ENCODE peak calls at places on chromosomes 12 and 14, in six cellular contexts. One of them, this sample, is unnamed. For H3K27me3 and H3K4me1, the result is how much of the 10 kb centered on the place peaks cover.

GRCh38 chr14:55838529-55839052 is 258.6 kb downstream of the KTN1 start:
- DNase-seq in mammary epithelial cell: no peak
- DNase-seq in CD8-positive, alpha-beta memory T cell: no peak
- DNase-seq in fibroblast of lung: peak
- DNase-seq in lung: no peak
- DNase-seq in right cardiac atrium: no peak
- DNase-seq in this sample: no peak

GRCh38 chr12:132838464-132839080 is 9.9 kb upstream of the GOLGA3 start:
- DNase-seq in mammary epithelial cell: no peak
- DNase-seq in CD8-positive, alpha-beta memory T cell: no peak
- DNase-seq in fibroblast of lung: no peak
- DNase-seq in lung: no peak
- DNase-seq in right cardiac atrium: peak
- DNase-seq in this sample: no peak

GRCh38 chr14:21711360-21711961 is 37.8 kb upstream of the OR4E1 start:
- DNase-seq in mammary epithelial cell: peak
- DNase-seq in CD8-positive, alpha-beta memory T cell: no peak
- DNase-seq in fibroblast of lung: peak
- DNase-seq in lung: no peak
- DNase-seq in right cardiac atrium: no peak
- DNase-seq in this sample: no peak

GRCh38 chr12:52806821-52807543 is 6.9 kb downstream of the KRT4 start:
- DNase-seq in mammary epithelial cell: no peak
- DNase-seq in CD8-positive, alpha-beta memory T cell: no peak
- DNase-seq in fibroblast of lung: no peak
- DNase-seq in lung: no peak
- DNase-seq in right cardiac atrium: no peak
- DNase-seq in this sample: no peak

GRCh38 chr12:73390256-73390655 is 1118.1 kb downstream of the TRHDE start:
- DNase-seq in mammary epithelial cell: no peak
- DNase-seq in CD8-positive, alpha-beta memory T cell: no peak
- DNase-seq in fibroblast of lung: no peak
- DNase-seq in lung: no peak
- DNase-seq in right cardiac atrium: no peak
- DNase-seq in this sample: no peak

GRCh38 chr14:60933920-60934655 is 46.8 kb downstream of the TRMT5 start:
- DNase-seq in mammary epithelial cell: no peak
- DNase-seq in CD8-positive, alpha-beta memory T cell: no peak
- DNase-seq in fibroblast of lung: no peak
- DNase-seq in lung: no peak
- DNase-seq in right cardiac atrium: no peak
- DNase-seq in this sample: no peak

GRCh38 chr14:28101992-28102391 is 664.6 kb upstream of the FOXG1 start:
- DNase-seq in mammary epithelial cell: no peak
- DNase-seq in CD8-positive, alpha-beta memory T cell: no peak
- DNase-seq in fibroblast of lung: no peak
- DNase-seq in lung: no peak
- DNase-seq in right cardiac atrium: no peak
- DNase-seq in this sample: no peak

GRCh38 chr12:62522984-62523383 is 56.4 kb downstream of the MON2 start:
- DNase-seq in mammary epithelial cell: no peak
- DNase-seq in CD8-positive, alpha-beta memory T cell: no peak
- DNase-seq in fibroblast of lung: no peak
- DNase-seq in lung: no peak
- DNase-seq in right cardiac atrium: no peak
- DNase-seq in this sample: no peak

GRCh38 chr14:31934767-31935266 is 142.3 kb upstream of the ARHGAP5 start:
- DNase-seq in mammary epithelial cell: peak
- DNase-seq in CD8-positive, alpha-beta memory T cell: no peak
- DNase-seq in fibroblast of lung: peak
- DNase-seq in lung: no peak
- DNase-seq in right cardiac atrium: peak
- DNase-seq in this sample: no peak

GRCh38 chr12:49098035-49098451 is 3.4 kb upstream of the DHH start:
- DNase-seq in mammary epithelial cell: no peak
- DNase-seq in CD8-positive, alpha-beta memory T cell: peak
- DNase-seq in fibroblast of lung: peak
- DNase-seq in lung: peak
- DNase-seq in right cardiac atrium: peak
- DNase-seq in this sample: peak

GRCh38 chr14:37090026-37090425 is 82.4 kb downstream of the SLC25A21 start:
- DNase-seq in mammary epithelial cell: no peak
- DNase-seq in CD8-positive, alpha-beta memory T cell: no peak
- DNase-seq in fibroblast of lung: no peak
- DNase-seq in lung: no peak
- DNase-seq in right cardiac atrium: no peak
- DNase-seq in this sample: no peak

GRCh38 chr12:55637467-55637866 is 775 bp downstream of the OR10P1 start:
- DNase-seq in mammary epithelial cell: no peak
- DNase-seq in CD8-positive, alpha-beta memory T cell: no peak
- DNase-seq in fibroblast of lung: no peak
- DNase-seq in lung: no peak
- DNase-seq in right cardiac atrium: no peak
- DNase-seq in this sample: no peak

GRCh38 chr14:90368946-90369721 is 27.7 kb upstream of the CALM1 start:
- DNase-seq in mammary epithelial cell: peak
- DNase-seq in CD8-positive, alpha-beta memory T cell: no peak
- DNase-seq in fibroblast of lung: peak
- DNase-seq in lung: no peak
- DNase-seq in right cardiac atrium: no peak
- DNase-seq in this sample: no peak

GRCh38 chr12:122827258-122827657 is 8.0 kb upstream of the HIP1R start:
- DNase-seq in mammary epithelial cell: no peak
- DNase-seq in CD8-positive, alpha-beta memory T cell: no peak
- DNase-seq in fibroblast of lung: no peak
- DNase-seq in lung: no peak
- DNase-seq in right cardiac atrium: no peak
- DNase-seq in this sample: no peak

GRCh38 chr12:117645473-117645872 is 284.0 kb upstream of the NOS1 start:
- DNase-seq in mammary epithelial cell: no peak
- DNase-seq in CD8-positive, alpha-beta memory T cell: no peak
- DNase-seq in fibroblast of lung: no peak
- DNase-seq in lung: no peak
- DNase-seq in right cardiac atrium: no peak
- DNase-seq in this sample: no peak

GRCh38 chr12:24252580-24252979 is 303.1 kb upstream of the SOX5 start:
- DNase-seq in mammary epithelial cell: no peak
- DNase-seq in CD8-positive, alpha-beta memory T cell: no peak
- DNase-seq in fibroblast of lung: no peak
- DNase-seq in lung: no peak
- DNase-seq in right cardiac atrium: no peak
- DNase-seq in this sample: no peak

GRCh38 chr12:91846466-91847055 is 299.1 kb downstream of the BTG1 start:
- DNase-seq in mammary epithelial cell: no peak
- DNase-seq in CD8-positive, alpha-beta memory T cell: no peak
- DNase-seq in fibroblast of lung: no peak
- DNase-seq in lung: no peak
- DNase-seq in right cardiac atrium: no peak
- DNase-seq in this sample: no peak

GRCh38 chr14:59013672-59014298 is 174.7 kb upstream of the DAAM1 start:
- DNase-seq in mammary epithelial cell: peak
- DNase-seq in CD8-positive, alpha-beta memory T cell: no peak
- DNase-seq in fibroblast of lung: peak
- DNase-seq in lung: no peak
- DNase-seq in right cardiac atrium: no peak
- DNase-seq in this sample: no peak

GRCh38 chr12:60059180-60059579 is 463.4 kb downstream of the SLC16A7 start:
- DNase-seq in mammary epithelial cell: no peak
- DNase-seq in CD8-positive, alpha-beta memory T cell: no peak
- DNase-seq in fibroblast of lung: no peak
- DNase-seq in lung: no peak
- DNase-seq in right cardiac atrium: no peak
- DNase-seq in this sample: no peak

GRCh38 chr14:42224053-42224888 is 617.6 kb downstream of the LRFN5 start:
- DNase-seq in mammary epithelial cell: peak
- DNase-seq in CD8-positive, alpha-beta memory T cell: no peak
- DNase-seq in fibroblast of lung: peak
- DNase-seq in lung: peak
- DNase-seq in right cardiac atrium: peak
- DNase-seq in this sample: peak

GRCh38 chr14:54106802-54107377 is 150.3 kb upstream of the BMP4 start:
- DNase-seq in mammary epithelial cell: no peak
- DNase-seq in CD8-positive, alpha-beta memory T cell: no peak
- DNase-seq in fibroblast of lung: no peak
- DNase-seq in lung: no peak
- DNase-seq in right cardiac atrium: peak
- DNase-seq in this sample: peak

GRCh38 chr14:54105406-54105805 is 148.8 kb upstream of the BMP4 start:
- DNase-seq in mammary epithelial cell: peak
- DNase-seq in CD8-positive, alpha-beta memory T cell: no peak
- DNase-seq in fibroblast of lung: no peak
- DNase-seq in lung: no peak
- DNase-seq in right cardiac atrium: no peak
- DNase-seq in this sample: no peak

GRCh38 chr14:54108481-54109471 is 152.2 kb upstream of the BMP4 start:
- DNase-seq in mammary epithelial cell: peak
- DNase-seq in CD8-positive, alpha-beta memory T cell: no peak
- DNase-seq in fibroblast of lung: peak
- DNase-seq in lung: no peak
- DNase-seq in right cardiac atrium: no peak
- DNase-seq in this sample: no peak

GRCh38 chr14:54104746-54105145 is 148.1 kb upstream of the BMP4 start:
- DNase-seq in mammary epithelial cell: no peak
- DNase-seq in CD8-positive, alpha-beta memory T cell: no peak
- DNase-seq in fibroblast of lung: no peak
- DNase-seq in lung: no peak
- DNase-seq in right cardiac atrium: no peak
- DNase-seq in this sample: no peak

DNA sequence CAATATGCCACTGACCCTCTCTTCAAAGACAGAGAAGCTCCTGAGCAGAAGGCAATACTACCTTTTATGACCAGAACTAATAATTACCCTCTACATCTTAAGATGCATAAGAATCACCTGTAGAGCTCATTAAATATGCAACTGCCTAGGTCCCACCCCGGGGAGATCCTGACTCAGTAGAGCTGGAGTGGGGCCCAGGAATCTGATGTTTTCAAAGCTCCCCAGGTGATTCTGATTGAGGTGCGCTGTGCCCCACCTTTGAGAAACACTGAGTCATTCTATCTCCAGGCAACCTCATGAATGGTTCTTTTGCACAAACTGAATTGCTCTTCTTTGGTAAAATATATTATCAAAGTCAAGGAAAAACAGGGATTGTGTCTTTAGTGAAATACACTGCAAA is 149.3 kb upstream of the BMP4 start:
- DNase-seq in mammary epithelial cell: peak
- DNase-seq in CD8-positive, alpha-beta memory T cell: no peak
- DNase-seq in fibroblast of lung: no peak
- DNase-seq in lung: peak
- DNase-seq in right cardiac atrium: no peak
- DNase-seq in this sample: no peak
- H3K27me3 ChIP-seq in mammary epithelial cell: under half
- H3K27me3 ChIP-seq in CD8-positive, alpha-beta memory T cell: under half
- H3K27me3 ChIP-seq in fibroblast of lung: under half
- H3K27me3 ChIP-seq in lung: under half
- H3K27me3 ChIP-seq in right cardiac atrium: under half
- H3K27me3 ChIP-seq in this sample: under half

GRCh38 chr14:104792945-104793702 is 2.4 kb downstream of the AKT1 start:
- DNase-seq in mammary epithelial cell: no peak
- DNase-seq in CD8-positive, alpha-beta memory T cell: no peak
- DNase-seq in fibroblast of lung: no peak
- DNase-seq in lung: no peak
- DNase-seq in right cardiac atrium: no peak
- DNase-seq in this sample: peak
- H3K4me1 ChIP-seq in mammary epithelial cell: half or more
- H3K4me1 ChIP-seq in CD8-positive, alpha-beta memory T cell: under half
- H3K4me1 ChIP-seq in fibroblast of lung: under half
- H3K4me1 ChIP-seq in lung: under half
- H3K4me1 ChIP-seq in right cardiac atrium: under half
- H3K4me1 ChIP-seq in this sample: under half

GRCh38 chr12:54030889-54031860 is 1.7 kb upstream of the HOXC5 start:
- DNase-seq in mammary epithelial cell: no peak
- DNase-seq in CD8-positive, alpha-beta memory T cell: no peak
- DNase-seq in fibroblast of lung: peak
- DNase-seq in lung: no peak
- DNase-seq in right cardiac atrium: peak
- DNase-seq in this sample: no peak

GRCh38 chr12:54027442-54027786 is 826 bp upstream of the HOXC6 start:
- DNase-seq in mammary epithelial cell: no peak
- DNase-seq in CD8-positive, alpha-beta memory T cell: no peak
- DNase-seq in fibroblast of lung: no peak
- DNase-seq in lung: no peak
- DNase-seq in right cardiac atrium: no peak
- DNase-seq in this sample: no peak

GRCh38 chr12:54030442-54030801 is 2.2 kb downstream of the HOXC6 start:
- DNase-seq in mammary epithelial cell: no peak
- DNase-seq in CD8-positive, alpha-beta memory T cell: no peak
- DNase-seq in fibroblast of lung: no peak
- DNase-seq in lung: no peak
- DNase-seq in right cardiac atrium: no peak
- DNase-seq in this sample: no peak

GRCh38 chr12:54028324-54029201 is at the start of gene HOXC6:
- DNase-seq in mammary epithelial cell: no peak
- DNase-seq in CD8-positive, alpha-beta memory T cell: no peak
- DNase-seq in fibroblast of lung: peak
- DNase-seq in lung: no peak
- DNase-seq in right cardiac atrium: no peak
- DNase-seq in this sample: no peak

DNA sequence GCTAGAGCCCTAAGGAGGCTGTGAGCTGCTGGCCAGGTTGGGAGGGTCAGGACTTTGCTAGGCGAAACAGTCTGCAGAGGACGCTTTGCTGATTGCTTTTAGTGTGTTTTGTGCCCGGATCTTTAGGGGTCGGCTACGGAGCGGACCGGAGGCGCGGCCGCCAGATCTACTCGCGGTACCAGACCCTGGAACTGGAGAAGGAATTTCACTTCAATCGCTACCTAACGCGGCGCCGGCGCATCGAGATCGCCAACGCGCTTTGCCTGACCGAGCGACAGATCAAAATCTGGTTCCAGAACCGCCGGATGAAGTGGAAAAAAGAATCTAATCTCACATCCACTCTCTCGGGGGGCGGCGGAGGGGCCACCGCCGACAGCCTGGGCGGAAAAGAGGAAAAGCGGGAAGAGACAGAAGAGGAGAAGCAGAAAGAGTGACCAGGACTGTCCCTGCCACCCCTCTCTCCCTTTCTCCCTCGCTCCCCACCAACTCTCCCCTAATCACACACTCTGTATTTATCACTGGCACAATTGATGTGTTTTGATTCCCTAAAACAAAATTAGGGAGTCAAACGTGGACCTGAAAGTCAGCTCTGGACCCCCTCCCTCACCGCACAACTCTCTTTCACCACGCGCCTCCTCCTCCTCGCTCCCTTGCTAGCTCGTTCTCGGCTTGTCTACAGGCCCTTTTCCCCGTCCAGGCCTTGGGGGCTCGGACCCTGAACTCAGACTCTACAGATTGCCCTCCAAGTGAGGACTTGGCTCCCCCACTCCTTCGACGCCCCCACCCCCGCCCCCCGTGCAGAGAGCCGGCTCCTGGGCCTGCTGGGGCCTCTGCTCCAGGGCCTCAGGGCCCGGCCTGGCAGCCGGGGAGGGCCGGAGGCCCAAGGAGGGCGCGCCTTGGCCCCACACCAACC is 1.5 kb downstream of the HOXC6 start:
- DNase-seq in mammary epithelial cell: no peak
- DNase-seq in CD8-positive, alpha-beta memory T cell: no peak
- DNase-seq in fibroblast of lung: no peak
- DNase-seq in lung: no peak
- DNase-seq in right cardiac atrium: no peak
- DNase-seq in this sample: no peak
- H3K27me3 ChIP-seq in mammary epithelial cell: under half
- H3K27me3 ChIP-seq in CD8-positive, alpha-beta memory T cell: half or more
- H3K27me3 ChIP-seq in fibroblast of lung: under half
- H3K27me3 ChIP-seq in lung: under half
- H3K27me3 ChIP-seq in right cardiac atrium: under half
- H3K27me3 ChIP-seq in this sample: under half

GRCh38 chr12:121810833-121811433 is 7.1 kb downstream of the SETD1B start:
- DNase-seq in mammary epithelial cell: no peak
- DNase-seq in CD8-positive, alpha-beta memory T cell: no peak
- DNase-seq in fibroblast of lung: no peak
- DNase-seq in lung: no peak
- DNase-seq in right cardiac atrium: no peak
- DNase-seq in this sample: no peak
- H3K4me1 ChIP-seq in mammary epithelial cell: under half
- H3K4me1 ChIP-seq in CD8-positive, alpha-beta memory T cell: half or more
- H3K4me1 ChIP-seq in fibroblast of lung: under half
- H3K4me1 ChIP-seq in lung: under half
- H3K4me1 ChIP-seq in right cardiac atrium: under half
- H3K4me1 ChIP-seq in this sample: under half

This sample was measured in pancreas.